ENCODE peak calls at places on chromosome 21, in six cellular contexts. J is lower lobe of right lung, P is PC-3, A is WERI-Rb-1, Q is GM13977, V is fibroblast of mammary gland. Y is an unnamed sample.

GRCh38 chr21:38990424-38990794 is 184.7 kb downstream of the ETS2 start:
- DNase-seq in Q (no peak), P (no peak), A (no peak), V (no peak), J (no peak), Y (no peak)

GRCh38 chr21:15415541-15416261 is 314.1 kb upstream of the USP25 start:
- DNase-seq in Q (no peak), P (no peak), V (peak), A (no peak), J (no peak), Y (no peak)

GRCh38 chr21:43645414-43645891 is 13.8 kb downstream of the HSF2BP start:
- DNase-seq in A (peak), V (peak), Q (peak), P (peak), J (no peak), Y (peak)

GRCh38 chr21:35565204-35565611 is 495.1 kb downstream of the SETD4 start:
- DNase-seq in Q (no peak), J (no peak), P (peak), V (peak), A (no peak), Y (no peak)

GRCh38 chr21:27221084-27221483 is 254.2 kb upstream of the ADAMTS5 start:
- DNase-seq in Q (no peak), A (no peak), P (no peak), V (no peak), J (no peak), Y (no peak)

GRCh38 chr21:27772816-27773215 is 805.9 kb upstream of the ADAMTS5 start:
- DNase-seq in J (no peak), P (no peak), Q (no peak), A (no peak), V (peak), Y (no peak)

GRCh38 chr21:36512971-36513370 is 33.0 kb upstream of the CLDN14 start:
- DNase-seq in J (no peak), Q (no peak), P (no peak), V (no peak), A (no peak), Y (no peak)

GRCh38 chr21:35390013-35390776 is 341.1 kb upstream of the RUNX1 start:
- DNase-seq in Q (no peak), A (no peak), V (peak), J (no peak), P (peak), Y (no peak)

GRCh38 chr21:23887709-23888303 is 1719.5 kb downstream of the MRPL39 start:
- DNase-seq in Q (no peak), A (no peak), J (no peak), P (no peak), V (no peak), Y (no peak)

GRCh38 chr21:28072601-28073000 is 920.1 kb downstream of the LTN1 start:
- DNase-seq in J (no peak), A (no peak), V (no peak), P (no peak), Q (no peak), Y (no peak)

GRCh38 chr21:46517361-46517760 is 58.7 kb downstream of the DIP2A start:
- DNase-seq in A (no peak), Q (no peak), P (no peak), J (no peak), V (peak), Y (no peak)

GRCh38 chr21:34782666-34783365 is 114.0 kb downstream of the CLIC6 start:
- DNase-seq in Q (no peak), P (no peak), A (no peak), J (no peak), V (peak), Y (no peak)

GRCh38 chr21:36282568-36283230 is 37.3 kb upstream of the MORC3 start:
- DNase-seq in J (no peak), P (no peak), Q (no peak), V (peak), A (no peak), Y (no peak)

GRCh38 chr21:26587621-26588260 is 14.7 kb upstream of the CYYR1 start:
- DNase-seq in A (no peak), J (no peak), P (peak), Q (no peak), V (peak), Y (no peak)

GRCh38 chr21:38959686-38960049 is 153.9 kb downstream of the ETS2 start:
- DNase-seq in P (no peak), Q (no peak), A (no peak), V (no peak), J (no peak), Y (no peak)

GRCh38 chr21:37561941-37562919 is 195.7 kb downstream of the DYRK1A start:
- DNase-seq in Q (no peak), P (no peak), J (no peak), V (no peak), A (no peak), Y (no peak)

GRCh38 chr21:37564341-37564923 is 197.9 kb downstream of the DYRK1A start:
- DNase-seq in P (peak), J (peak), A (peak), Q (peak), V (peak), Y (no peak)

GRCh38 chr21:37564924-37565529 is 198.5 kb downstream of the DYRK1A start:
- DNase-seq in J (no peak), Q (no peak), A (no peak), V (no peak), P (peak), Y (no peak)

GRCh38 chr21:37562920-37563640 is 196.5 kb downstream of the DYRK1A start:
- DNase-seq in A (no peak), Q (no peak), V (peak), J (peak), P (no peak), Y (no peak)

DNA sequence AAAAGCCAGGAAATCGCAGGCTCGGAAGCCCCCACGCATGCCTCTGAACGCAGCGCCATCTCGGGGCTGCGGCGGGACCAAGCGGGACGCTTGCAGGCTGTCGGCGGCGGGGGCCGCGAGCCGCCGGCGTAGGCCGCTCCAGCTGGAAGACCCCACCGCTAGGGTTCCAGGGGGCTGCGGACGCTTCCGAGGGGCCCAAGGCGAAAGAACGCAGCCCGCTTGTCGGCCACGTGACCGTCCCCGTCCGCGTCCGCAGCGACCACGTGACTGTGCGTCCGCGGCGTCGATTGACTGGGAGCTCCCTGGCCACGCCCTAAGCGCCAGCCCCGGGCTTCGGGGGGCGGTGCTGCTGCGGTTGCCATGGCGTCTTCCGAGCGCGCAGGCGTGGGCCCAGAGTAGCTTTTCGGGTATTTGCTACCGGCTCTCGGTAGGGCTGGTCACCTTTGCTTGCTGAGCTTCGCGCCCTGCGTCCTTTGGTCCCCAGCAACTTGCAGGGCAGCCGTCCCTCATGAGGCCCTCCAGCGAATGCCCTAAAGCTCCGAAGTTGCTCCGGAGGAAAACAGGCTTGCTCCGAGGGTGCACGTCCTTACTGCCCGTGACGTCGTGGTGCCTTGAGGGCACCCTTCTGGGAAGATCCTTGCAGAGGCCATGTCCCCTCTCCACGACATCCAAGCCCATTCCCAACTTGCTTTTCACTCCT is 197.2 kb downstream of the DYRK1A start:
- DNase-seq in V (peak), J (peak), Q (peak), A (peak), P (peak), Y (peak)
- TF ChIP-seq CTCF in V (peak), J (peak), Q (peak), A (peak), P (peak), Y (peak)

GRCh38 chr21:25565272-25566199 is 41.7 kb downstream of the MRPL39 start:
- DNase-seq in J (no peak), Q (no peak), P (no peak), A (no peak), V (no peak), Y (no peak)

GRCh38 chr21:25561668-25562641 is 45.3 kb downstream of the MRPL39 start:
- DNase-seq in J (peak), V (peak), P (no peak), Q (peak), A (no peak), Y (peak)

GRCh38 chr21:25564349-25564948 is 42.8 kb downstream of the MRPL39 start:
- DNase-seq in P (no peak), J (no peak), V (no peak), A (no peak), Q (no peak), Y (no peak)

GRCh38 chr21:25562660-25563059 is 44.6 kb downstream of the MRPL39 start:
- DNase-seq in J (no peak), V (no peak), P (no peak), Q (no peak), A (no peak), Y (no peak)

GRCh38 chr21:25563399-25564116 is 43.7 kb downstream of the MRPL39 start:
- DNase-seq in A (no peak), Q (peak), J (no peak), V (no peak), P (no peak), Y (no peak)
- TF ChIP-seq CTCF in A (no peak), Q (no peak), J (no peak), V (no peak), P (no peak), Y (no peak)

DNA sequence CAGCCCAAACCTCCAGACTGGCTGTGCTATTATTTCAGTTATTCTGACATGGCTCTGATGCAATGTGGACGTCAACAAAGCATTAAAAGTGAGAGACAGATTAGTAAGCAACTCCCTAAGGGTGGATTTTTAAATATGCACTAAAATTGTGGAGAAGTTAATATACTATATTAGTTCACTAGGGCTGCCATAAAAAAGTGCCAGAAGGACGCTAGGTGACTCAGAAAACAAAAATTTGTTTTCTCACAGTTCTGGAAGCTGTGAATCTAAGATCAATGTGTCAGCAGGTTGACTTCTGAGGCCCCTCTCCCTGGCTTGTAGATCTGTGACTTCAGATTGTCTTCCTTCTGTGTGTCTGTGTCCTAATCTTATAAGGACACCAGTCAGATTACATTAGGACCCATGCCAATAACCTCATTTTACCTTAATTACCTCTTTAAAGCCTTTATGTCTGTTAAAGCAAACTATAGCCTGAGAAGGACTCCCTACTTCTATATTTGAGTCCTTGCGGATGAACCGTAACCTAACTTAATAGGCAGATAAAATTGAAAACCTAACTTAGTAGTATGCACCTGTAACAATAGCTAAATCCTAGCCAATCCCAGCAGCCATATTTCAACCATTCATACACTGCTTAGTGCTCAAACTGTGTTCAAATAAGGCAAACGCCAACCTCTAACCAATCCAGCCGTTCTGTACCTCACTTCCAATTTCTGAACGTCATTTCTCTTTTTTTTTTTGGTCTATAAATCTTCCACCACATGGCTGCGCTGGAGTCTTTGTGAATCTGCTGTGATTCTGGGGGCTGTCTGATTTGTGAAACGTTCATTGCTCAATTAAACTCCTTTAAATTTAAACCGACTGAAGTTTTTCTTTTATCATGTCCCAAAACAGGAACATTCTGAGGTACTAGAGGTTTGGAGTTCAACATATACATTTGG is 65.9 kb upstream of the BACH1 start:
- DNase-seq in P (peak), J (no peak), A (peak), V (peak), Q (no peak), Y (no peak)
- TF ChIP-seq CTCF in P (no peak), J (no peak), A (no peak), V (peak), Q (peak), Y (no peak)

GRCh38 chr21:42466700-42467612 is 29.1 kb downstream of the RSPH1 start:
- DNase-seq in V (no peak), A (peak), P (peak), J (no peak), Q (peak), Y (no peak)
- TF ChIP-seq CTCF in V (no peak), A (peak), P (peak), J (peak), Q (peak), Y (no peak)

GRCh38 chr21:21232320-21232719 is 234.1 kb downstream of the NCAM2 start:
- DNase-seq in A (peak), V (peak), J (no peak), Q (no peak), P (peak), Y (no peak)
- TF ChIP-seq CTCF in A (peak), V (peak), J (peak), Q (peak), P (peak), Y (peak)

GRCh38 chr21:17146426-17146825 is 366.4 kb upstream of the CXADR start:
- DNase-seq in V (no peak), J (no peak), A (no peak), Q (no peak), P (no peak), Y (no peak)
- TF ChIP-seq CTCF in V (no peak), J (no peak), A (no peak), Q (no peak), P (no peak), Y (no peak)

GRCh38 chr21:30600787-30601186 is at the start of gene KRTAP22-1:
- DNase-seq in A (no peak), Q (no peak), V (no peak), J (no peak), P (no peak), Y (no peak)

DNA sequence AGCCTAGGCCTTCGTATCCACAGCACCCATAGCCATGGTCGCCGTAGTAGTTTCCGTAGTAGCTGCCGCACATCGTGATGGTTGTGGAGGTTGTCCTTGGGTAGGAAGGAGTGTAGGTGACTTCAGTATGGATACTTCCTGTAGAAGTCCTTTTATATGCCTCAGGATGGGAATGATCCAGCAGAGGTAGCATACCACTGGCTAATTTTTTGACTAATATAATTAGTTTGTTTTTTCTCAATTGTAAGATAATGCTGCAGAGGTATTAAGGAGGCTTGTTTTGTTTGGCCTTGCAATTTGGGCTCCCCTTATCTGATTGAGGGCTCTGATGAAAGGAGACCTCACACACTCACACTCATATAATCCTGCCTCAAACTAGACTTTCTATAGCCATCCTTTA is at the start of gene KRTAP6-2:
- DNase-seq in J (no peak), Q (no peak), V (no peak), P (no peak), A (no peak), Y (no peak)
- TF ChIP-seq CTCF in J (no peak), Q (no peak), V (no peak), P (no peak), A (no peak), Y (no peak)

GRCh38 chr21:31623664-31624063 is 35.8 kb upstream of the SOD1 start:
- DNase-seq in V (no peak), A (no peak), J (no peak), Q (peak), P (peak), Y (no peak)
- TF ChIP-seq CTCF in V (no peak), A (no peak), J (no peak), Q (peak), P (peak), Y (no peak)

GRCh38 chr21:32915099-32915498 is 110.6 kb upstream of the OLIG2 start:
- DNase-seq in P (no peak), V (no peak), Q (no peak), J (no peak), A (no peak), Y (no peak)

GRCh38 chr21:32917392-32918135 is 108.2 kb upstream of the OLIG2 start:
- DNase-seq in Q (no peak), J (no peak), P (no peak), A (no peak), V (no peak), Y (no peak)

GRCh38 chr21:32916088-32916487 is 109.6 kb upstream of the OLIG2 start:
- DNase-seq in Q (no peak), J (no peak), A (no peak), V (no peak), P (no peak), Y (no peak)

GRCh38 chr21:32918467-32919140 is 107.1 kb upstream of the OLIG2 start:
- DNase-seq in Q (no peak), P (no peak), J (no peak), A (peak), V (no peak), Y (peak)

DNA sequence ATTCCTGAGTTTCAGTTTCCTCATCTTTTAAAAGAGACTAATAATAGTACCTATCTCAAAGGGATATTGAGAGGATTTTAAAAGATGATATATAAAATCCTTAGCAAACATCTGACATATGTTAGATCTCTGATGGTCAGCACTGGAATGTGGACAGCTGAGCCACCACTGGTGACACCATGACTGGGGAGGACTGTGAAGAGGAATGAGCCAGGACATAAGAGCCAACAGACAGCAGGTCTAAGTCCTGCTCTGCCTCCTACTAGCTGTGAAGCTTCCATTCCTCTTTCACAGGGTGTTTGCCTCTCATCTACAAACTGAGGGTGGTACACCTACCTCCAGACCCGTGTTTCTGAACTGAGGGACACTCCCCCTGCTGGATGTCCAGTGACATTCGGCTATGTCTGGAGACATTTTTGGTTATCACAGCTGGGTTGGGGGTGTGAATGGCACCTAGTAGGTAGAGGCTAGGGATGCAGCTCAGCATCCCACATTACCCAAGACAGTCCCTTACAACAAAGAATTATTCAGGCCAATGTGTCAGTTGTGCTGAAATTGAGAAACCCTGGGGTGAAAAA is 109.1 kb upstream of the OLIG2 start:
- DNase-seq in P (peak), Q (no peak), J (no peak), A (peak), V (peak), Y (no peak)
- TF ChIP-seq CTCF in P (peak), Q (peak), J (no peak), A (peak), V (peak), Y (peak)

GRCh38 chr21:45227735-45228134 is 60.0 kb downstream of the POFUT2 start:
- DNase-seq in J (no peak), P (no peak), Q (no peak), V (no peak), A (no peak), Y (no peak)
- TF ChIP-seq CTCF in J (no peak), P (no peak), Q (no peak), V (no peak), A (peak), Y (no peak)

Y was measured in glutamatergic neuron.